ENCODE peak calls at places on chromosomes 13 and 19, in ten cellular contexts. J is body of pancreas; G is prostate gland; Z is psoas muscle; T is thoracic aorta; R is stomach; S is CD8-positive, alpha-beta T cell; C is cardiac muscle cell; N is brain microvascular endothelial cell; W is left ventricle myocardium inferior. Y is an unnamed sample.

GRCh38 chr13:36706755-36707154 is 32.9 kb downstream of the SERTM1 start:
- DNase-seq in N (peak), S (no peak), J (no peak), C (peak), G (no peak), R (no peak), T (no peak), W (no peak), Z (no peak), Y (no peak)

GRCh38 chr13:113412440-113412839 is 40.8 kb downstream of the ADPRHL1 start:
- DNase-seq in T (no peak), S (no peak), C (no peak), N (no peak), W (no peak), G (no peak), J (no peak), Z (no peak), R (no peak), Y (no peak)

GRCh38 chr19:13008926-13009787 is 13.9 kb downstream of the NFIX start:
- DNase-seq in R (no peak), G (no peak), S (no peak), J (no peak), Z (no peak), N (no peak), C (no peak), W (no peak), T (no peak), Y (no peak)

GRCh38 chr13:98083507-98083906 is 59.4 kb upstream of the FARP1 start:
- DNase-seq in N (peak), W (no peak), S (no peak), T (no peak), C (peak), R (no peak), J (no peak), Z (no peak), G (no peak), Y (no peak)

GRCh38 chr13:21429217-21429616 is 29.9 kb downstream of the ZDHHC20 start:
- DNase-seq in R (no peak), J (no peak), W (no peak), Z (no peak), S (no peak), G (no peak), N (no peak), T (no peak), C (no peak), Y (no peak)

GRCh38 chr19:30227661-30228112 is 144.5 kb upstream of the ZNF536 start:
- DNase-seq in G (peak), W (peak), S (no peak), N (peak), T (no peak), Z (peak), J (peak), R (peak), C (peak), Y (peak)

GRCh38 chr13:20796791-20797513 is 23.2 kb upstream of the EEF1AKMT1 start:
- DNase-seq in G (no peak), Z (no peak), J (no peak), S (no peak), T (no peak), C (no peak), N (no peak), R (no peak), W (no peak), Y (no peak)

GRCh38 chr19:50203281-50204080 is at the start of gene MYH14:
- DNase-seq in R (peak), C (peak), Z (peak), J (peak), N (peak), T (peak), S (no peak), G (peak), W (peak), Y (peak)

GRCh38 chr19:4556574-4557185 is 2.8 kb downstream of the SEMA6B start:
- DNase-seq in R (no peak), T (no peak), G (no peak), S (no peak), Z (peak), W (no peak), N (no peak), J (no peak), C (peak), Y (no peak)

GRCh38 chr13:113408562-113408961 is 44.6 kb upstream of the GRTP1 start:
- DNase-seq in T (no peak), S (no peak), C (no peak), R (no peak), G (no peak), W (no peak), N (no peak), Z (no peak), J (no peak), Y (no peak)

GRCh38 chr13:97879646-97880297 is 73.7 kb upstream of the IPO5 start:
- DNase-seq in R (no peak), W (no peak), Z (no peak), J (no peak), T (no peak), S (no peak), N (peak), C (peak), G (no peak), Y (no peak)

GRCh38 chr13:103605546-103606326 is 539.5 kb upstream of the SLC10A2 start:
- DNase-seq in Z (no peak), G (no peak), S (no peak), W (no peak), N (peak), C (no peak), J (no peak), T (no peak), R (no peak), Y (no peak)

GRCh38 chr19:29480507-29480906 is 45.3 kb upstream of the VSTM2B start:
- DNase-seq in C (no peak), N (no peak), W (no peak), J (no peak), S (no peak), R (no peak), Z (no peak), T (no peak), G (no peak), Y (peak)

GRCh38 chr13:91045351-91046034 is 302.0 kb upstream of the MIR17HG start:
- DNase-seq in J (no peak), R (no peak), N (no peak), T (no peak), W (no peak), G (no peak), C (peak), Z (no peak), S (no peak), Y (no peak)

GRCh38 chr19:21482863-21483276 is 22.5 kb upstream of the ZNF429 start:
- DNase-seq in N (no peak), S (peak), J (peak), G (no peak), C (peak), Z (peak), T (no peak), R (peak), W (peak), Y (peak)

GRCh38 chr19:52007436-52007804 is 591 bp downstream of the ZNF615 start:
- DNase-seq in R (no peak), G (no peak), Z (no peak), T (no peak), N (no peak), W (no peak), J (no peak), S (no peak), C (peak), Y (no peak)

GRCh38 chr19:48874309-48875135 is 2.3 kb downstream of the PPP1R15A start:
- DNase-seq in S (no peak), Z (peak), G (no peak), W (no peak), N (peak), C (peak), J (no peak), T (no peak), R (peak), Y (no peak)

GRCh38 chr19:40525234-40526051 is 51.2 kb upstream of the SHKBP1 start:
- DNase-seq in T (no peak), N (no peak), Z (no peak), C (no peak), S (no peak), J (no peak), R (no peak), W (no peak), G (no peak), Y (no peak)

GRCh38 chr13:55361141-55361540 is 1779.6 kb upstream of the PRR20A start:
- DNase-seq in Z (no peak), N (no peak), S (no peak), C (no peak), J (no peak), R (no peak), T (no peak), W (no peak), G (no peak), Y (no peak)

GRCh38 chr13:26599403-26599802 is 41.9 kb downstream of the WASF3 start:
- DNase-seq in R (no peak), T (no peak), C (no peak), J (no peak), Z (no peak), S (no peak), G (no peak), W (no peak), N (no peak), Y (no peak)

GRCh38 chr13:90365130-90365529 is 982.4 kb upstream of the MIR17HG start:
- DNase-seq in S (no peak), W (no peak), C (peak), J (no peak), G (no peak), T (no peak), R (no peak), Z (no peak), N (no peak), Y (no peak)

DNA sequence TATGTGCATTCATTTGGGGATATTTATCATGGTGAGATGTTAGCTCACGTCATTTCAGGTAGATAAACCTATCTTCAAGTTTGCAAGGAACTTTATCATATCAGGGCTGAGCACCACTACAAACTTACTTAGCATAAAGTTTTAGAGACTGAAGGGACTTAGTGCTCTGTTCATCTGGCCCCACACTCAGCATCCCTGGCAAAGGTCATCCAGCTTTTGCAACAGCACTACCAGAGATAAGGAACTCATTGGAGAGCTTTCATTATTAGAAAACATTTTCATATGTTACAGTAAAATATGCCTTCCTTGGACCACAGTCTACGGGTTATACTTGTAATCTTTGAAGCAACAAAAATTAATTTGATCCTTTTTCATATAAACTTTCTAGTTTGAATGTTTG is 263.4 kb downstream of the POU4F1 start:
- DNase-seq in G (no peak), R (no peak), C (no peak), T (no peak), S (no peak), N (no peak), Z (no peak), W (peak), J (no peak), Y (no peak)
- H3K4me3 ChIP-seq in G (no peak), R (no peak), C (no peak), T (no peak), S (no peak), N (no peak), Z (no peak), W (no peak), J (no peak), Y (no peak)

GRCh38 chr19:44551850-44552249 is 22.4 kb upstream of the CEACAM20 start:
- DNase-seq in T (no peak), Z (no peak), R (no peak), J (no peak), G (no peak), C (no peak), N (no peak), W (no peak), S (no peak), Y (no peak)
- TF ChIP-seq CTCF in T (no peak), Z (no peak), R (no peak), J (no peak), G (no peak), C (no peak), N (no peak), W (no peak), S (no peak), Y (no peak)

GRCh38 chr13:81001828-81002385 is 661.0 kb upstream of the SPRY2 start:
- DNase-seq in N (no peak), W (no peak), C (no peak), R (no peak), J (no peak), G (no peak), T (no peak), Z (no peak), S (no peak), Y (no peak)
- H3K27ac ChIP-seq in N (no peak), W (no peak), C (no peak), R (no peak), J (no peak), G (no peak), T (no peak), Z (no peak), S (no peak), Y (no peak)

GRCh38 chr19:55278391-55279135 is 1.3 kb downstream of the HSPBP1 start:
- DNase-seq in T (no peak), J (no peak), Z (no peak), S (no peak), R (no peak), G (no peak), C (no peak), W (no peak), N (no peak), Y (no peak)
- H3K4me3 ChIP-seq in T (no peak), J (no peak), Z (peak), S (no peak), R (peak), G (no peak), C (no peak), W (peak), N (no peak), Y (peak)

DNA sequence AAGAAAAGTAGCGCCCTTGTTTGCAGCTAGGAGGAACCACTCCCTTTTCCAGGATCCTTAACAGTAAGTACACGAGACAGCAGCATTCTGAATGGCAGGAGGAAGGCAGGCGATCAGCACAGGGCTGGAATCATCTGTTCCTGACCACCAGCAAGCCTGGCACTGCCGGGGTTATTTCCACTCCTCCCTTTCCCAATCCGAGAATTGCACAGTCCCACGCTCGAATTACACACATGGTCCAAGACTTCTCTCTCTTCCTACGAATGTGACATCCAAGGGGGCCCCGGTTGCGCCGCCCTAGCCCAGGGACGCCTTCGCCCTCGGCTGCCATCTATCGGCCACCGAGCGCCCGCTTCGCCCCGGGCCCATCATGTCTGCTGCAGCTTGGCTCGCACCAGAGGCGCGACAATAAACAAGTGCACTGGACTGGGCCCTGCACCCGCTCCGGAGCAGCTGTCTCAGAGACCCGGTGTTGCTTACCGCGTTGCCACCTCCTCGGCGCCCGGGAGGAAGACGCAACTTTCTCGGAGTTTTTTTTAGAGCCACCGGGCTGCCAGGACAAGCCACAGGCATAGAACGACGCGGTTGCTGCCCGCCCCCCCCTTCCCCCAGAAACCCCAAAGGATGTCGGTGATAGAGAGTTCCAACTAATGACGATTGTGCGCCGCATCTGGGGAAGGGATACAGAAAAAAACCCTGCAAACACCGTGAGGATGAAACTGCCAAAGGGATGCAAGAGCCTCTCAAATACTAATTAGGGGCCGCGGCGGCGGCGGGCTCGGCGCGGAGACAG is at the start of gene SLITRK5:
- DNase-seq in S (peak), G (peak), R (peak), Z (peak), J (peak), C (peak), N (peak), T (no peak), W (peak), Y (peak)
- TF ChIP-seq CTCF in S (peak), G (peak), R (peak), Z (peak), J (peak), C (peak), N (peak), T (peak), W (peak), Y (peak)

DNA sequence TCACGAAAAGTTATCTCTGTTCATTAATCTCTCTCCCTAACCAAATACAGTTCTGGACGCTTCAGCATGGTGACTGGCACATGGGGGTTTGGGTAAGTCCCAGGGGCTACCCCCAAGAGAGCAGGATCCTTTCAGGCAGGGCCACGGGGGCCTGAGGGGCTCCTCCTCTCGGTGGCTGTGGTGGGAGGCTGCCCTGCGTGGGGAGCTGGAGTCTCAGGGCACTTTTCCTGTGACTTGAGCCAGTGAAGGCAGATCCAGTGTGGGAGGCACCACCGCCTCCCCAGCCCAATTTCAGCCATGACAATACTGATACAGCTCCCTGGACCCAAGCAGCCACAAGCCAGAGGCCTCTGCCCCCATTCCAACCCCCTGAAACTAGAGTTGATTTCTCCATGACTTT is 952 bp upstream of the SBNO2 start:
- DNase-seq in G (no peak), N (no peak), R (no peak), W (no peak), Z (no peak), S (no peak), T (no peak), C (no peak), J (no peak), Y (no peak)
- H3K27ac ChIP-seq in G (no peak), N (no peak), R (peak), W (no peak), Z (no peak), S (no peak), T (no peak), C (no peak), J (no peak), Y (no peak)

DNA sequence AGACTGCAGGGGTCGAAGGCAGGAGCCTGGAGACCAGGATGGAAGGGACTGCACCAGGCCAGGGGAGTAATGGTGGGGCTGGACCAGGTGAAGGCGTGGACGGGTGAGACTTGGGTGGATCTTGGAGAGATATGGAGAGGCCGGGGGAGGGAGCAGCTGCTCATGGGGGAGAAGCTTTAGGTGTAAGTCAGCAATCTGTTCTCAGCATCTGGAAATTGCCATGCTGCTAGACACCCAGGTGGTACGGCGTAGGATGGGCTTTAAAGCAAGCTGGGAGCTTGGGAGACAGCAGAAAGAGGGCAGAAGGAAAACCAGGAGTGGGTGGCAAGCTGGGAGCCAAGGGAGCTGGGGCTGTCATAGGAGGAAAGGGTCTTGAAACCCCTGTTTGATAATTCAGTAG is 3.0 kb downstream of the CERS4 start:
- DNase-seq in J (no peak), N (no peak), R (no peak), T (no peak), S (no peak), Z (no peak), C (no peak), W (no peak), G (no peak), Y (no peak)
- H3K4me3 ChIP-seq in J (no peak), N (no peak), R (no peak), T (no peak), S (no peak), Z (no peak), C (no peak), W (no peak), G (no peak), Y (no peak)

GRCh38 chr13:48831248-48831647 is 144.5 kb upstream of the FNDC3A start:
- DNase-seq in S (no peak), W (no peak), T (no peak), Z (no peak), C (peak), R (no peak), J (no peak), G (no peak), N (no peak), Y (no peak)

GRCh38 chr13:48827709-48828108 is 148.0 kb upstream of the FNDC3A start:
- DNase-seq in G (no peak), J (no peak), Z (no peak), R (no peak), C (no peak), N (no peak), W (no peak), T (no peak), S (no peak), Y (no peak)

GRCh38 chr13:48829536-48829935 is 146.2 kb upstream of the FNDC3A start:
- DNase-seq in R (no peak), G (no peak), C (no peak), J (no peak), Z (no peak), T (no peak), W (no peak), N (no peak), S (no peak), Y (no peak)

GRCh38 chr13:48828962-48829405 is 146.7 kb upstream of the FNDC3A start:
- DNase-seq in G (no peak), Z (no peak), W (no peak), C (no peak), N (no peak), R (no peak), S (no peak), T (no peak), J (no peak), Y (no peak)

GRCh38 chr13:48826039-48826438 is 149.7 kb upstream of the FNDC3A start:
- DNase-seq in J (no peak), W (no peak), N (no peak), S (no peak), G (no peak), T (no peak), Z (no peak), C (no peak), R (no peak), Y (no peak)
- TF ChIP-seq CTCF in J (no peak), W (no peak), N (peak), S (no peak), G (no peak), T (no peak), Z (no peak), C (no peak), R (no peak), Y (no peak)

DNA sequence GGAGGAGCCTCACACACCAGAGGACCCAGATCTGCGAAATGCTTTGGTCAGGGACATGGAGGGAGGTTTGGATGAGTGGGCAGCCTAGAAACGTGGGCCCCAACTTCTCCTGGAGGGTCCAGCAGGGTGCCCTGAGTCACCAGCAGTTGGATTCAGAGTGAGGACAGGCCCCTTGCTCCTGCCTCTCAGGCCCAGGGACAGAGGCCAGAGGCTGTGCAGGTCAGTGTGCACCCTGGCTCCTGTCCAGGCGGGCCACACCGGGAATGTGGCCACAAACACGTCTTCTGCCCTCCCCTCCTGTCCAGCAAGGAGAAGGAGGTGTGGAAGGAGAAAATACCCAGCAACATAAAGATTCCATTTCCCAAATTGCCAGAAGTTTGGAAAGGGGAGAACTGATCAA is 19.4 kb downstream of the IRS2 start:
- DNase-seq in T (no peak), N (no peak), S (no peak), C (no peak), J (no peak), G (no peak), R (no peak), Z (peak), W (no peak), Y (no peak)
- H3K27ac ChIP-seq in T (no peak), N (no peak), S (no peak), C (no peak), J (no peak), G (no peak), R (no peak), Z (peak), W (no peak), Y (no peak)

Y was measured in lung.